ENCODE peak calls at places on chromosomes 16 and 17, in five cellular contexts. P is HFF-Myc, H is AG04450, B is H9, U is MM.1S. G is an unnamed sample.

GRCh38 chr16:64311241-64311640 is 810.6 kb downstream of the CDH11 start:
- DNase-seq in P (no peak), H (no peak), B (no peak), U (no peak), G (no peak)

GRCh38 chr17:4950757-4951204 is at the start of gene ENO3:
- DNase-seq in P (no peak), H (no peak), B (peak), U (no peak), G (no peak)

GRCh38 chr17:34584805-34585416 is 5.5 kb downstream of the TMEM132E start:
- DNase-seq in P (no peak), H (no peak), B (no peak), U (peak), G (peak)

GRCh38 chr16:23373436-23374219 is 71.5 kb downstream of the SCNN1B start:
- DNase-seq in P (no peak), H (no peak), B (no peak), U (no peak), G (no peak)

GRCh38 chr16:85751665-85752501 is 987 bp upstream of the C16orf74 start:
- DNase-seq in P (no peak), H (no peak), B (peak), U (no peak), G (no peak)

GRCh38 chr17:61538480-61538879 is 52.5 kb downstream of the NACA2 start:
- DNase-seq in P (no peak), H (no peak), B (no peak), U (no peak), G (no peak)

GRCh38 chr17:61227866-61228265 is 171.8 kb upstream of the TBX2 start:
- DNase-seq in P (no peak), H (no peak), B (no peak), U (no peak), G (no peak)

GRCh38 chr16:52383071-52383470 is 163.9 kb downstream of the TOX3 start:
- DNase-seq in P (no peak), H (no peak), B (no peak), U (no peak), G (no peak)

GRCh38 chr16:19166500-19166899 is 1.5 kb upstream of the SYT17 start:
- DNase-seq in P (no peak), H (no peak), B (no peak), U (no peak), G (no peak)

GRCh38 chr17:79842656-79843474 is 3.6 kb upstream of the CBX4 start:
- DNase-seq in P (no peak), H (no peak), B (no peak), U (no peak), G (no peak)
- TF ChIP-seq CTCF in P (no peak), H (peak), B (peak), U (no peak), G (peak)

GRCh38 chr17:56018202-56018601 is 135.1 kb upstream of the ANKFN1 start:
- DNase-seq in P (no peak), H (no peak), B (no peak), U (no peak), G (no peak)
- TF ChIP-seq CTCF in P (no peak), H (no peak), B (no peak), U (no peak), G (no peak)

GRCh38 chr16:48393843-48394703 is 8.9 kb upstream of the SIAH1 start:
- DNase-seq in P (no peak), H (no peak), B (no peak), U (no peak), G (no peak)

GRCh38 chr16:48386559-48387312 is 1.5 kb upstream of the SIAH1 start:
- DNase-seq in P (no peak), H (no peak), B (no peak), U (no peak), G (no peak)

GRCh38 chr16:48395375-48395774 is 10.2 kb upstream of the SIAH1 start:
- DNase-seq in P (no peak), H (no peak), B (no peak), U (no peak), G (no peak)

GRCh38 chr16:48392407-48392806 is 7.2 kb upstream of the SIAH1 start:
- DNase-seq in P (no peak), H (no peak), B (no peak), U (no peak), G (no peak)
- TF ChIP-seq CTCF in P (no peak), H (no peak), B (no peak), U (no peak), G (no peak)

DNA sequence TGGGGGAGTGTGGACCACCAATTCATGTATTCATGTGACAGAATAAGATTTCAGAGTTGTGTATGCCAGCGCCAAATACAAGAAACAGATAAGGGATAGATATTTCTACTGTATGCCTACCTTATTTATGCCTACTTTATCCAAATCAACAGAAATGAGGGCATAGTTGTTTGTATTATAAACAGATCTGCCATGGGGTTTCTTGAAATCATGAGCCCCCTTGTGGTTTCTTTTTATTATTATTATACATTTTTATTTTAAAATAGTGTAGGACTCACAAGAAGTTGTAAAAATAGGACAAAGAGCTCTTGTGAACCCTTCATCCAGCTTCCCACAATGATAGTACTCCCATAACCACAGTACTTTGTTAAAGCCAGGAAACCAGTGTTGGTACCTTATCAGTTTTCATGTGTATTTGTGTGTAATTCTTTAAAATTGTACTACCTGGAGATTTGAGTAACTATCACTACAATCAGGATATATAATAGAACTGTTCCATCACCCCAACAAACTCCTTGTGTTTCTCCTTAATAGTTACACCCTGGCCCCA is 229.4 kb downstream of the CCDC182 start:
- DNase-seq in P (no peak), H (no peak), B (no peak), U (no peak), G (no peak)
- TF ChIP-seq CTCF in P (no peak), H (peak), B (no peak), U (no peak), G (peak)

DNA sequence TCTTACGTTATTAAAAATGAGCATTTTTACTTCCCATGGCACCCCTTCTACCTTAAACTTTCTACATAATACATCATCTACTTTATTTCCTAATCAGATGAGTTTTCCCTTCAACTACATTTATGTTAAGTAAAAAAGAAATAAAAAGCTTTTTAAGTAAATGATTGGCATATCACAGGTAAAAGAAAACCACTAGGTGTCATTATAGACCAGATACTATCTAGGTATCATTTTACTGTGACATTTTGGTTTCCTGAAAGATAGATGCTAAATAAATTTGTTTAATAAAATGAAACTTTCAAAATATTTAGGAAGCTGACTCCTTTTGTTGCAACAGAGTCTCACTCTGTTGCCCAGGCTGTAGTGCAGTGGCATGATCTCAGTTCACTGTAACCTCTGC is 3.8 kb upstream of the CMTM1 start:
- DNase-seq in P (no peak), H (no peak), B (no peak), U (no peak), G (no peak)
- TF ChIP-seq CTCF in P (no peak), H (no peak), B (peak), U (peak), G (peak)

GRCh38 chr16:54654429-54654828 is 276.2 kb upstream of the IRX5 start:
- DNase-seq in P (no peak), H (no peak), B (no peak), U (no peak), G (no peak)
- TF ChIP-seq CTCF in P (no peak), H (no peak), B (no peak), U (no peak), G (no peak)

GRCh38 chr16:50583211-50583610 is 35.0 kb downstream of the NKD1 start:
- DNase-seq in P (no peak), H (no peak), B (no peak), U (no peak), G (no peak)

GRCh38 chr16:50588276-50588675 is 40.1 kb downstream of the NKD1 start:
- DNase-seq in P (no peak), H (no peak), B (no peak), U (no peak), G (no peak)

GRCh38 chr16:50584033-50584722 is 36.0 kb downstream of the NKD1 start:
- DNase-seq in P (no peak), H (no peak), B (no peak), U (no peak), G (no peak)

GRCh38 chr16:50587543-50587942 is 39.3 kb downstream of the NKD1 start:
- DNase-seq in P (no peak), H (no peak), B (no peak), U (no peak), G (no peak)

GRCh38 chr16:50585331-50585776 is 37.2 kb downstream of the NKD1 start:
- DNase-seq in P (no peak), H (no peak), B (no peak), U (no peak), G (no peak)
- TF ChIP-seq CTCF in P (no peak), H (no peak), B (no peak), U (no peak), G (no peak)